ENCODE peak calls at places on chromosomes 12 and 14, in eight cellular contexts. R is mesenteric fat pad; U is neural crest cell; O is iPS-NIHi11; E is NCI-H146; L is left cardiac atrium; J is CD8-positive, alpha-beta memory T cell; M is Daoy. C is an unnamed sample.

GRCh38 chr14:69064596-69064995 is 85.5 kb upstream of the ACTN1 start:
- DNase-seq in J (no peak), R (no peak), L (no peak), E (no peak), O (no peak), U (no peak), M (no peak), C (no peak)

GRCh38 chr12:121579190-121579791 is 1.5 kb downstream of the KDM2B start:
- DNase-seq in J (peak; percentile 30), O (peak; percentile 32), L (peak; percentile 46), M (peak; percentile 41), U (peak; percentile 9), R (no peak), E (peak; percentile 43), C (peak; percentile 68)

GRCh38 chr14:101398011-101398410 is 163.3 kb upstream of the DIO3 start:
- DNase-seq in L (no peak), R (no peak), O (no peak), E (no peak), U (no peak), M (no peak), J (no peak), C (no peak)

GRCh38 chr12:109741286-109741969 is 27.8 kb downstream of the FAM222A start:
- DNase-seq in L (peak; percentile 12), M (no peak), J (no peak), U (no peak), E (no peak), O (no peak), R (peak; percentile 33), C (peak; percentile 32)

GRCh38 chr12:131672941-131673330 is 38.0 kb upstream of the SFSWAP start:
- DNase-seq in M (no peak), R (peak; percentile 65), J (no peak), L (no peak), O (no peak), E (no peak), U (no peak), C (no peak)

GRCh38 chr14:49992901-49993335 is 100.0 kb downstream of the ARF6 start:
- DNase-seq in J (no peak), O (no peak), E (no peak), L (peak; percentile 46), R (no peak), U (no peak), M (peak; percentile 65), C (no peak)

GRCh38 chr14:61258985-61259384 is 22.2 kb downstream of the TMEM30B start:
- DNase-seq in L (no peak), O (no peak), R (no peak), E (no peak), J (no peak), M (peak; percentile 38), U (no peak), C (no peak)

GRCh38 chr14:101979666-101980065 is 15.3 kb downstream of the DYNC1H1 start:
- DNase-seq in R (no peak), E (no peak), M (no peak), U (no peak), O (no peak), L (no peak), J (no peak), C (no peak)

GRCh38 chr14:79165460-79166080 is 995.4 kb downstream of the NRXN3 start:
- DNase-seq in E (no peak), M (no peak), U (no peak), O (no peak), J (no peak), L (no peak), R (no peak), C (no peak)

GRCh38 chr14:96104469-96105057 is 65.4 kb downstream of the C14orf132 start:
- DNase-seq in M (peak; percentile 96), U (no peak), J (no peak), R (peak; percentile 92), O (no peak), L (peak; percentile 66), E (peak; percentile 55), C (peak; percentile 66)

GRCh38 chr12:108811411-108812185 is 45.8 kb downstream of the SSH1 start:
- DNase-seq in E (no peak), M (no peak), O (no peak), J (no peak), L (no peak), R (peak; percentile 89), U (no peak), C (peak; percentile 57)

GRCh38 chr12:5434647-5434968 is 2.7 kb downstream of the NTF3 start:
- DNase-seq in O (no peak), M (peak; percentile 54), E (no peak), L (no peak), U (no peak), J (no peak), R (no peak), C (no peak)

GRCh38 chr12:79055926-79056674 is 191.5 kb downstream of the SYT1 start:
- DNase-seq in M (peak; percentile 83), O (no peak), L (no peak), E (no peak), U (no peak), R (no peak), J (no peak), C (no peak)

GRCh38 chr12:116773276-116773731 is 35.2 kb downstream of the RNFT2 start:
- DNase-seq in R (peak; percentile 18), L (peak; percentile 25), O (peak; percentile 56), J (no peak), E (no peak), M (no peak), U (no peak), C (no peak)

GRCh38 chr12:26318661-26319068 is 123.3 kb downstream of the SSPN start:
- DNase-seq in O (no peak), L (peak; percentile 40), J (no peak), E (no peak), R (no peak), M (peak; percentile 86), U (no peak), C (peak; percentile 25)

GRCh38 chr12:3119745-3120660 is 42.8 kb downstream of the TSPAN9 start:
- DNase-seq in L (peak; percentile 75), U (no peak), O (peak; percentile 62), R (no peak), M (peak; percentile 75), E (no peak), J (no peak), C (peak; percentile 85)

GRCh38 chr14:77579065-77579464 is 37.4 kb downstream of the SPTLC2 start:
- DNase-seq in E (no peak), O (no peak), R (no peak), J (no peak), M (no peak), U (no peak), L (no peak), C (no peak)

GRCh38 chr12:86748874-86749273 is 492.7 kb upstream of the MGAT4C start:
- DNase-seq in R (no peak), M (no peak), U (no peak), E (no peak), J (no peak), L (no peak), O (no peak), C (no peak)

GRCh38 chr14:41872906-41873305 is 266.2 kb downstream of the LRFN5 start:
- DNase-seq in R (no peak), L (no peak), E (no peak), O (no peak), J (no peak), U (no peak), M (no peak), C (no peak)

GRCh38 chr14:73462078-73462715 is 3.9 kb upstream of the NUMB start:
- DNase-seq in E (peak; percentile 76), J (no peak), R (no peak), L (peak; percentile 53), O (no peak), M (peak; percentile 34), U (no peak), C (peak; percentile 53)

GRCh38 chr14:31484754-31485153 is 3.1 kb downstream of the GPR33 start:
- DNase-seq in J (no peak), E (no peak), R (no peak), L (no peak), M (no peak), O (no peak), U (no peak), C (no peak)

GRCh38 chr14:74866708-74867389 is 9.1 kb downstream of the PROX2 start:
- DNase-seq in U (no peak), E (no peak), J (no peak), R (no peak), M (no peak), O (no peak), L (no peak), C (no peak)

GRCh38 chr12:100668939-100669536 is 95.6 kb downstream of the GAS2L3 start:
- DNase-seq in O (peak; percentile 83), L (peak; percentile 65), U (peak; percentile 80), J (no peak), M (peak; percentile 79), R (no peak), E (peak; percentile 73), C (peak; percentile 86)

GRCh38 chr12:88957358-88957757 is 377.1 kb upstream of the KITLG start:
- DNase-seq in E (no peak), U (no peak), R (no peak), O (no peak), J (no peak), L (no peak), M (no peak), C (no peak)

GRCh38 chr12:105357162-105357691 is 26.7 kb downstream of the C12orf75 start:
- DNase-seq in E (no peak), J (no peak), O (no peak), L (no peak), M (peak; percentile 9), U (no peak), R (no peak), C (no peak)

GRCh38 chr12:19689801-19690472 is 250.6 kb downstream of the AEBP2 start:
- DNase-seq in R (no peak), E (no peak), M (no peak), O (peak; percentile 42), J (no peak), U (no peak), L (no peak), C (no peak)

C was measured in right cardiac atrium.